ENCODE peak calls at places on chromosomes 7 and 10, in eight cellular contexts. J, M, W, A, R, K, U and D are unnamed samples.

GRCh38 chr10:12934777-12935176 is 66.7 kb downstream of the CCDC3 start:
- DNase-seq in J (no peak), M (no peak), W (no peak), A (no peak), R (no peak), K (no peak), U (peak; percentile 38), D (no peak)

GRCh38 chr10:22647244-22647643 is 67.1 kb downstream of the PIP4K2A start:
- DNase-seq in J (no peak), M (no peak), W (no peak), A (no peak), R (no peak), K (no peak), U (no peak), D (no peak)

GRCh38 chr10:76523798-76524231 is 1092.4 kb downstream of the LRMDA start:
- DNase-seq in J (no peak), M (no peak), W (no peak), A (no peak), R (no peak), K (no peak), U (peak; percentile 41), D (no peak)

GRCh38 chr10:4138146-4138721 is 353.2 kb upstream of the KLF6 start:
- DNase-seq in J (no peak), M (no peak), W (no peak), A (no peak), R (no peak), K (no peak), U (no peak), D (no peak)

GRCh38 chr10:123858039-123858740 is 33.4 kb downstream of the CPXM2 start:
- DNase-seq in J (no peak), M (no peak), W (peak; percentile 7), A (no peak), R (no peak), K (no peak), U (no peak), D (no peak)

GRCh38 chr10:116627386-116627933 is 6.7 kb downstream of the PNLIPRP2 start:
- DNase-seq in J (no peak), M (peak; percentile 67), W (no peak), A (peak; percentile 75), R (no peak), K (no peak), U (no peak), D (no peak)

GRCh38 chr7:129315916-129316315 is 91.1 kb downstream of the AHCYL2 start:
- DNase-seq in J (peak; percentile 42), M (no peak), W (no peak), A (peak; percentile 41), R (peak; percentile 26), K (no peak), U (no peak), D (peak; percentile 86)

GRCh38 chr7:76069238-76069638 is 21.3 kb downstream of the MDH2 start:
- DNase-seq in J (peak; percentile 74), M (peak; percentile 65), W (no peak), A (peak; percentile 58), R (peak; percentile 95), K (peak; percentile 45), U (peak; percentile 93), D (peak; percentile 73)

GRCh38 chr10:35236739-35237138 is 99.6 kb upstream of the CCNY start:
- DNase-seq in J (no peak), M (no peak), W (no peak), A (peak; percentile 27), R (no peak), K (no peak), U (peak; percentile 37), D (no peak)

GRCh38 chr10:89966211-89966610 is 264.8 kb downstream of the KIF20B start:
- DNase-seq in J (no peak), M (no peak), W (no peak), A (no peak), R (no peak), K (no peak), U (no peak), D (no peak)

GRCh38 chr10:33291053-33291592 is 43.3 kb downstream of the NRP1 start:
- DNase-seq in J (no peak), M (no peak), W (no peak), A (no peak), R (no peak), K (no peak), U (peak; percentile 82), D (no peak)

GRCh38 chr7:46349490-46349889 is 428.4 kb upstream of the IGFBP3 start:
- DNase-seq in J (no peak), M (no peak), W (no peak), A (no peak), R (no peak), K (no peak), U (no peak), D (no peak)

GRCh38 chr7:46344533-46344932 is 423.5 kb upstream of the IGFBP3 start:
- DNase-seq in J (no peak), M (no peak), W (no peak), A (no peak), R (no peak), K (no peak), U (no peak), D (no peak)

DNA sequence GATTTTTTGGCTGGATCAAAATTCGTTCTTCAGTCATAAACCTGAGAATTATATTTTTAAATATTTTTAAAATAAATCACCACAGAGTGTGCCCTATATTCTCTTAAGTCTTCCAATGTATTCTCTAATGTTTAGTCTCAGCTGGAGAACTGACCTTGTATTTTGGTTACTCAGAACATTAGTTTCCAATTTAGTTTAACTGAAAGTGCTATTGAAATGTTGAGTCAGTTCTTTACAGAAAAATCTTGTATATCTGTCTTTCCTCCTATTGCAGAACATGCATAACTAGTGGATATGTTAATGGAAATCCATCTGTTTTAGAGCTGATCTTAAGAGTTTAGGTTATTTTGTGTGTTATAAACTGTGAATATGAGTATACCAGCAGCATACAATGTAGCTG is 422.7 kb upstream of the IGFBP3 start:
- DNase-seq in J (no peak), M (no peak), W (no peak), A (no peak), R (no peak), K (no peak), U (no peak), D (no peak)
- TF ChIP-seq CTCF in J (no peak), M (no peak), W (no peak), A (no peak), R (no peak), K (no peak), U (no peak), D (no peak)

GRCh38 chr10:102434251-102434913 is 2.0 kb upstream of the CUEDC2 start:
- DNase-seq in J (no peak), M (no peak), W (no peak), A (no peak), R (no peak), K (no peak), U (peak; percentile 61), D (no peak)

GRCh38 chr10:102436312-102436711 is 3.9 kb upstream of the CUEDC2 start:
- DNase-seq in J (no peak), M (no peak), W (no peak), A (no peak), R (no peak), K (no peak), U (no peak), D (no peak)

GRCh38 chr10:102433619-102434046 is 1.3 kb upstream of the CUEDC2 start:
- DNase-seq in J (no peak), M (no peak), W (no peak), A (no peak), R (no peak), K (no peak), U (no peak), D (no peak)

GRCh38 chr10:102435529-102436233 is 3.3 kb upstream of the CUEDC2 start:
- DNase-seq in J (no peak), M (peak; percentile 65), W (no peak), A (no peak), R (no peak), K (no peak), U (no peak), D (no peak)

DNA sequence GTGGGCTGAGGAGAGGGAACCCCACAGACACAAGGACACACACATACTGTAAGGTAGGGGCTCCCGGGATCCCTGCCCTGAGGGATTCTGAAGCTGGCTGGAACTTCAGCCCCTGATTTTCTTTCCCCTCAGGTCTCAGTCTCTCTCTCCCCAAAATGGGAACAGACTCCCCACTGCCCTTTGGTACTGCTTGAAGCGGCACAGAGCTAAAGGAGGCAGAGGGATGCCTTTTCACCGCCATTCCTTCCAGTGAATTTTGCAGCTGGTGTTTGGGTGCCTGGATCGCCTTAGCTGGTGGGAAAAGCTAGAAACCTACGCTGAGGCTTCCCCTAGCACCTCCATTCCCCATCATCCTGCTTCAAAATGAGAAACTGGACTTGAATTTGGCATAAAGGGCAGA is 2.7 kb upstream of the CUEDC2 start:
- DNase-seq in J (no peak), M (no peak), W (no peak), A (no peak), R (no peak), K (no peak), U (no peak), D (no peak)
- H3K9me3 ChIP-seq in J (no peaks in the 10 kb centered on the region), M (no peaks in the 10 kb centered on the region), W (no peaks in the 10 kb centered on the region), A (no peaks in the 10 kb centered on the region), R (no peaks in the 10 kb centered on the region), K (no peaks in the 10 kb centered on the region), U (no peaks in the 10 kb centered on the region), D (no peaks in the 10 kb centered on the region)

GRCh38 chr10:77563638-77564270 is 73.9 kb downstream of the KCNMA1 start:
- DNase-seq in J (no peak), M (no peak), W (no peak), A (no peak), R (no peak), K (no peak), U (no peak), D (no peak)

GRCh38 chr10:77556990-77557601 is 80.5 kb downstream of the KCNMA1 start:
- DNase-seq in J (no peak), M (no peak), W (no peak), A (no peak), R (peak; percentile 44), K (no peak), U (no peak), D (no peak)

GRCh38 chr10:77560052-77560451 is 77.6 kb downstream of the KCNMA1 start:
- DNase-seq in J (no peak), M (no peak), W (no peak), A (no peak), R (no peak), K (no peak), U (no peak), D (no peak)

GRCh38 chr10:77562742-77563141 is 74.9 kb downstream of the KCNMA1 start:
- DNase-seq in J (no peak), M (no peak), W (no peak), A (no peak), R (no peak), K (no peak), U (no peak), D (no peak)

DNA sequence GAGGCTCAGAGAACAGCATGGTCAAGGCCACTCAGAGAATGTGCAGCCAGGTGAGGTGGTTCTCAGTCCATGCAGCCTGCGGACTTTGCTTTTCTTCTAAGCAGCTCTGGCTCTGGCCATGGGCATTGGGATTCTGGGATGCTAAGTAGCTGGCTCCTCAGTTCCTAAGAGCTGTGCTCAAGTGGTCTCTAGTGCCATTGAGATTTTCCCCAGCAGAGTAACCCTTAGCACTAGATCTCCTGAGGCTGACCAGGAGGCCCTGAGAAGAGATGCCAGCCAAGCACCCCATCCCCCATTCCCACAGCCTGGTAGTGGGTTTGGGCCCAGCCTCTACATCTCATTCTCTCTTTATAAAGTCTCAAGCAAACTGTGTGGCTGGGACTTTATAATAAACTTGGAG is 77.1 kb downstream of the KCNMA1 start:
- DNase-seq in J (no peak), M (no peak), W (no peak), A (peak; percentile 63), R (no peak), K (no peak), U (no peak), D (no peak)
- H3K4me1 ChIP-seq in J (no peaks in the 10 kb centered on the region), M (peaks cover 2% of the 10 kb centered on the region), W (peaks cover 98% of the 10 kb centered on the region), A (peaks cover 3% of the 10 kb centered on the region), R (peaks cover 4% of the 10 kb centered on the region), K (no peaks in the 10 kb centered on the region), U (peaks cover 10% of the 10 kb centered on the region), D (peaks cover 36% of the 10 kb centered on the region)

GRCh38 chr7:55423277-55423711 is 58.2 kb downstream of the LANCL2 start:
- DNase-seq in J (no peak), M (no peak), W (no peak), A (no peak), R (no peak), K (no peak), U (no peak), D (no peak)
- TF ChIP-seq CTCF in J (no peak), M (no peak), W (no peak), A (peak; percentile 39), R (no peak), K (no peak), U (peak; percentile 45), D (no peak)